ENCODE peak calls at places on chromosomes 11 and 22, in ten cellular contexts. I is sigmoid colon, O is AG09309, E is BE2C, A is cardiac fibroblast, D is AG04450, U is foreskin keratinocyte, J is IMR-90, G is progenitor cell of endocrine pancreas, X is HFFc6. F is an unnamed sample.

GRCh38 chr22:25762147-25762546 is 20.2 kb downstream of the MYO18B start:
- DNase-seq in I (no peak), O (no peak), E (no peak), A (no peak), D (no peak), U (no peak), J (no peak), G (no peak), X (no peak), F (no peak)

GRCh38 chr22:24977370-24978230 is 25.1 kb downstream of the KIAA1671 start:
- DNase-seq in I (peak; percentile 79), O (no peak), E (no peak), A (peak; percentile 69), D (no peak), U (peak; percentile 80), J (no peak), G (no peak), X (no peak), F (peak; percentile 40)

GRCh38 chr11:75631086-75631694 is 37.6 kb downstream of the MAP6 start:
- DNase-seq in I (no peak), O (no peak), E (no peak), A (no peak), D (no peak), U (no peak), J (peak; percentile 24), G (no peak), X (no peak), F (no peak)

GRCh38 chr11:62352355-62353336 is 15.4 kb downstream of the ASRGL1 start:
- DNase-seq in I (no peak), O (no peak), E (no peak), A (no peak), D (no peak), U (no peak), J (no peak), G (no peak), X (no peak), F (no peak)

GRCh38 chr11:20000022-20000392 is 160.3 kb downstream of the DBX1 start:
- DNase-seq in I (no peak), O (no peak), E (no peak), A (no peak), D (no peak), U (no peak), J (no peak), G (no peak), X (no peak), F (no peak)

GRCh38 chr11:84564180-84564866 is 1062.8 kb downstream of the DLG2 start:
- DNase-seq in I (no peak), O (no peak), E (peak; percentile 48), A (peak; percentile 62), D (peak; percentile 6), U (peak; percentile 41), J (peak; percentile 44), G (peak; percentile 13), X (peak; percentile 21), F (peak; percentile 68)

GRCh38 chr22:21642584-21643448 is 714 bp downstream of the SDF2L1 start:
- DNase-seq in I (no peak), O (no peak), E (peak; percentile 82), A (peak; percentile 50), D (no peak), U (peak; percentile 56), J (peak; percentile 44), G (peak; percentile 45), X (peak; percentile 45), F (peak; percentile 52)

GRCh38 chr11:79437274-79437980 is 3.4 kb downstream of the TENM4 start:
- DNase-seq in I (peak; percentile 86), O (no peak), E (peak; percentile 72), A (peak; percentile 26), D (no peak), U (peak; percentile 58), J (peak; percentile 57), G (peak; percentile 63), X (peak; percentile 46), F (no peak)

GRCh38 chr11:90204407-90204806 is 18.4 kb downstream of the CHORDC1 start:
- DNase-seq in I (no peak), O (no peak), E (no peak), A (no peak), D (no peak), U (no peak), J (no peak), G (no peak), X (no peak), F (no peak)

GRCh38 chr11:90208857-90209256 is 14.0 kb downstream of the CHORDC1 start:
- DNase-seq in I (no peak), O (no peak), E (no peak), A (no peak), D (no peak), U (no peak), J (no peak), G (no peak), X (no peak), F (no peak)

GRCh38 chr11:90202342-90202741 is 20.5 kb downstream of the CHORDC1 start:
- DNase-seq in I (no peak), O (no peak), E (no peak), A (no peak), D (no peak), U (no peak), J (no peak), G (no peak), X (no peak), F (no peak)

DNA sequence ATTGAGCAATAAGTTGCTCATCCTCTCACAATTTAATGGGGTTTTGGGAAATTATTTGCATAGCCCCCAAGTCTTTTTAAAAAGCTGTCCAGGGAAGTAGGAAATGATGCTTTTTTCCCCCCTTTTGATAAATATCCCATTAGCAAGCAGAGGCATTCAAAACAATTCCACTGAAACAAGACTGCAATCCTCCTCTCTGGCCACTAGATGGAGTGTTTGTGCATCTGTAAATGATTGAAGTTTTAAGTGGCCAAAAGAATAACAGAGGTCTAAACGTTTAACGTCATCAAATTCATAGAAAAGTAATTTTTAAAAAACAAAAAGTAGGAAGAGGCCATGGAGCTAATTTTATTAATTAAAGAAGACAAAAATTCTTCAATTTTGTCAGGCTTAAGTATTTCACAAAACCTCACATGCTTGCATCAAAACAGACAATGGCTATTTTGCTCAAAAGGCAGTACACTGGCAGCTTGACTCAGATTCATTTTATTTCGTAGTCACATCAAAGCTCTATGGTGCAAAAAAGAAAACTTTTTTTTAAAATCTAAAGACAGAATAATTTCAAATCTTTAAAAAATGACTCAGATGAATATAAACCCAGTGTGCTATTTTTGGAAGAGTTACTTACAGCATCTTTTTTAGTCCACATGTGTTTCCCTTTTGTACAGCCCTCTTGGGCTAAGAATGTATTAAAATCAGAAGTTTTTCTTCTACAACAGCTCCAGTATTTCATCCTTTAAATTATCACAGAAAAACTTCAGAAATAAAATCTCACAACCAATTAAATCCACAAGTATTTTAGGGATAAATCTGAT is 17.8 kb downstream of the CHORDC1 start:
- DNase-seq in I (no peak), O (peak; percentile 16), E (no peak), A (peak; percentile 76), D (peak; percentile 23), U (peak; percentile 31), J (peak; percentile 66), G (no peak), X (peak; percentile 47), F (peak; percentile 80)
- TF ChIP-seq CTCF in I (peak; percentile 79), O (peak; percentile 88), E (peak; percentile 92), A (peak; percentile 94), D (peak; percentile 95), U (peak; percentile 82), J (peak; percentile 75), G (peak; percentile 84), X (peak; percentile 93), F (peak; percentile 98)

GRCh38 chr22:36447634-36448033 is 33.8 kb downstream of the TXN2 start:
- DNase-seq in I (no peak), O (no peak), E (no peak), A (no peak), D (no peak), U (no peak), J (no peak), G (no peak), X (no peak), F (no peak)

GRCh38 chr22:36453266-36453607 is 28.2 kb downstream of the TXN2 start:
- DNase-seq in I (no peak), O (no peak), E (no peak), A (no peak), D (no peak), U (no peak), J (no peak), G (no peak), X (no peak), F (no peak)

GRCh38 chr22:36453855-36454378 is 27.5 kb downstream of the TXN2 start:
- DNase-seq in I (no peak), O (no peak), E (no peak), A (no peak), D (no peak), U (no peak), J (no peak), G (no peak), X (no peak), F (no peak)

GRCh38 chr22:36452473-36453265 is 28.8 kb downstream of the TXN2 start:
- DNase-seq in I (no peak), O (no peak), E (no peak), A (no peak), D (no peak), U (no peak), J (no peak), G (no peak), X (no peak), F (no peak)

DNA sequence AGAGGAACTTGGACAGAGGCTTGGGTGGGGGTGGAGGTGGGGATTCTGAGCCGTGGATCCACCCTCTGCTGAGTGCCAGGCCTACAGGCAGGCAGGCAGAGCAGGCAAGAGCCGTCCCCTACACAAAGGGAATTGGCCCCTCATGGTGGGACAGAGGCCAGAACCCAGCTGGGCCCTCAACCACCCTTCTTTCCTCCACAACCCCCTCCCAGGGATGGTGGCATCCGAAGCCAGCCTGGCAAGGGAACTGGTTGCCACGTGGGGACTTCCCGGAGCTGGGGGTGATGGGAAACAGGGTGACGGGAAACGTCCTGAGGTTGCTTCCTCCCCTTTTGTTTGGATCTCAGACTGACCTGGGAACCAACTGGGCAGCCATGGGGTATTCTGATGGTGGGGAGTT is 31.7 kb downstream of the TXN2 start:
- DNase-seq in I (no peak), O (no peak), E (no peak), A (no peak), D (no peak), U (no peak), J (no peak), G (no peak), X (no peak), F (no peak)
- TF ChIP-seq CTCF in I (no peak), O (no peak), E (no peak), A (no peak), D (no peak), U (no peak), J (no peak), G (no peak), X (no peak), F (no peak)

DNA sequence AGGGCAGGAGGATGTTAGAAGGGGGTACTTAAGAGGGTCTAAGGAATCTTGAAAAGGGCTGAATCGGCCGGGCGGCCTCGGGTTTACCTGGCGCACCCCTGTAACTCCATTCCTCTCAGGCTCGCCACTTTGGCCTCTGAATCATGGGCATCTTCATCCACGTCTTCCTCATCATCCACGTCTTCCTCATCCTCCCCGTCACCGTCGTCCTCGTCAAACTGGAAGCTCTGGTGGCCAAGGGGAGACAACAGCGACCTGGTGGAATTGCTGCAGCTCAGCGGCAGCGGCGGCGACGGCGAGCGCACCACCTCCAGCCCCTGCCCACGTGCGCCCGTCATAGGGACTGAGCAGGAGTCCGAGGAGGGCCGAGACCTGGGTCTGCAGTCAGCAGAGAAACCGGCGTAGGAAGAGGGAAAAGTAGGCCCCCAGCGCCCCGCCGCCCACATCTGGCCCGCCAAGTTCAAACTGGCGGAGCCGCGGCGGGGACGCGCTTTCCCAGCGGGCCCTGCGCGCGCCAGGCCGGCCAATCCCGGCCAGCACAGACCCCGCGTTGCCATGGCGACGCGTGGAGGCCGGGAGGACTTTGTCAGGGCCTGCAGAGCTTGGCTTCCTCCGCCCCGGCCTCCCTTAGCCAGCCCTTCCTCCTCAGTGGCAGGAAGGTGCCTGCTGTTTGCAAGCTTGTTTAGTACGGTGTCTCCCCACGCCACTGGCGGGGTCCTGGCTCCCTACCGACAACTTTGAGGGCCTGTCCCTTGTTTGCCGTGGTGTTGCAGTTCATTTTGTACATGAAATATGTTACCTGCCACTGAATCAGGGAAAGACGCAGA is at the start of gene CCDC34:
- DNase-seq in I (peak; percentile 94), O (peak; percentile 64), E (peak; percentile 90), A (peak; percentile 96), D (peak; percentile 82), U (peak; percentile 84), J (peak; percentile 90), G (peak; percentile 86), X (peak; percentile 85), F (peak; percentile 93)
- TF ChIP-seq CTCF in I (no peak), O (no peak), E (no peak), A (no peak), D (no peak), U (no peak), J (no peak), G (no peak), X (no peak), F (no peak)

GRCh38 chr11:120226714-120227113 is 13.2 kb upstream of the POU2F3 start:
- DNase-seq in I (no peak), O (no peak), E (no peak), A (no peak), D (no peak), U (no peak), J (no peak), G (no peak), X (no peak), F (no peak)
- TF ChIP-seq CTCF in I (no peak), O (no peak), E (no peak), A (no peak), D (no peak), U (no peak), J (no peak), G (no peak), X (no peak), F (no peak)

F was measured in fibroblast of pulmonary artery.